ENCODE peak calls at places on chromosome 13, in five cellular contexts. S is neural progenitor cell, Y is tibial artery, J is psoas muscle, P is mammary epithelial cell. X is an unnamed sample. For H3K36me3, the result is how much of the 10 kb centered on the place peaks cover.

GRCh38 chr13:112725346-112726017 is 35.6 kb downstream of the ATP11A start:
- DNase-seq in S (no peak), Y (peak), J (peak), P (peak), X (no peak)

GRCh38 chr13:50319603-50320296 is 304.5 kb downstream of the KCNRG start:
- DNase-seq in S (no peak), Y (no peak), J (no peak), P (peak), X (no peak)

GRCh38 chr13:40190656-40191100 is 475.8 kb downstream of the FOXO1 start:
- DNase-seq in S (peak), Y (peak), J (no peak), P (peak), X (no peak)

GRCh38 chr13:106103779-106104178 is 431.7 kb downstream of the EFNB2 start:
- DNase-seq in S (no peak), Y (no peak), J (no peak), P (no peak), X (no peak)

GRCh38 chr13:51823861-51824260 is 19.9 kb upstream of the DHRS12 start:
- DNase-seq in S (no peak), Y (no peak), J (no peak), P (no peak), X (no peak)

GRCh38 chr13:106246237-106246636 is 289.2 kb downstream of the EFNB2 start:
- DNase-seq in S (peak), Y (no peak), J (no peak), P (no peak), X (no peak)

GRCh38 chr13:48600374-48601364 is 53.1 kb upstream of the CYSLTR2 start:
- DNase-seq in S (no peak), Y (no peak), J (no peak), P (peak), X (no peak)

GRCh38 chr13:46041335-46041934 is 11.1 kb downstream of the ZC3H13 start:
- DNase-seq in S (no peak), Y (no peak), J (no peak), P (no peak), X (no peak)

GRCh38 chr13:33445476-33445875 is 159.9 kb upstream of the STARD13 start:
- DNase-seq in S (no peak), Y (no peak), J (no peak), P (no peak), X (no peak)

GRCh38 chr13:56558698-56559320 is 581.9 kb upstream of the PRR20A start:
- DNase-seq in S (no peak), Y (no peak), J (no peak), P (no peak), X (no peak)

GRCh38 chr13:98275711-98276171 is 98.7 kb upstream of the RNF113B start:
- DNase-seq in S (no peak), Y (no peak), J (no peak), P (no peak), X (no peak)

GRCh38 chr13:69389899-69390298 is 717.7 kb upstream of the ATXN8OS start:
- DNase-seq in S (no peak), Y (no peak), J (no peak), P (no peak), X (no peak)

GRCh38 chr13:42815686-42816085 is 34.3 kb downstream of the FAM216B start:
- DNase-seq in S (no peak), Y (no peak), J (no peak), P (no peak), X (no peak)

GRCh38 chr13:54379461-54379860 is 1350.8 kb downstream of the OLFM4 start:
- DNase-seq in S (no peak), Y (no peak), J (no peak), P (no peak), X (no peak)

GRCh38 chr13:26985285-26985878 is 186.2 kb downstream of the USP12 start:
- DNase-seq in S (peak), Y (peak), J (no peak), P (peak), X (no peak)

GRCh38 chr13:112958127-112958989 is 10.7 kb upstream of the MCF2L start:
- DNase-seq in S (no peak), Y (no peak), J (no peak), P (no peak), X (no peak)

GRCh38 chr13:59658736-59659330 is 504.9 kb downstream of the DIAPH3 start:
- DNase-seq in S (no peak), Y (no peak), J (no peak), P (no peak), X (no peak)

GRCh38 chr13:22001336-22001735 is 330.5 kb downstream of the FGF9 start:
- DNase-seq in S (no peak), Y (no peak), J (no peak), P (no peak), X (no peak)

DNA sequence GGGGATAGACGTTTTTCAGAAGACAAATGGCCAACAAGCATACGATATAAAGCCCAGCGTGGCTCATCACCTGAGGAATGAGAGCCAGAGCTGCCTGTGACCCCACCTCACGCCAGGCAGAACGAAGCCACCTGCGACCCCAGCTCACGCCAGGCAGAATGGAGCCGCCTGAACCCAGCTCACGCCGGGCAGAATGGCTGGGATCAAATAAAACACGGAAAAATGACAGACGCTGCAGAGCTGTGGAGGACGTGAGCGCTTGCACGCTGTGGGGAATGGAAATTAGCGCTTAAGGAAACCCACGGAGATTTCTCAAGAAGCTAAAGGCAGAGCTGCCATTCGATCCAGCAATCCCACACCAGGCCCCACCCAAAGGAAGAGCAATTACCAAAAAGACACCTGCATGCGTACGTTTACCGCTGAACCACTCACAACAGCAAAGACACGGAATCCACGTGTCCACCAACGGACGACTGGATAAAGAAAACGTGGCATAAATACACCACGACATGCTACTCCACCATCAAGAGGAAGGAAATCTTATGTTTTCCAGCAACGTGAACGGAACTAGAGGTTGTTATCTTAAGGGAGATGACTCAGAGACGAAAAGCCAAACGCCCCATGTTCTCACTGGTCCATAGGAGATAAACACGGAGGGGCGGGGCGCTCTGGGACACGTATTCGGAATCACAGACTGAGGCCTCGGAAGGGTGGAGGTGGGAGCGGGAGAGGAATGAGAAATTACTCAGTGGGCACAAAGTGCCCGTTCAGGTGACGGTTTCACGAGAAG is 30.7 kb upstream of the C13orf46 start:
- DNase-seq in S (no peak), Y (peak), J (peak), P (no peak), X (peak)
- H3K36me3 ChIP-seq in S (under half), Y (under half), J (under half), P (under half), X (under half)

GRCh38 chr13:24741791-24742190 is 22.2 kb upstream of the RNF17 start:
- DNase-seq in S (no peak), Y (no peak), J (no peak), P (no peak), X (no peak)

GRCh38 chr13:24742294-24742693 is 21.7 kb upstream of the RNF17 start:
- DNase-seq in S (peak), Y (no peak), J (no peak), P (peak), X (no peak)

GRCh38 chr13:24740014-24740890 is 23.7 kb upstream of the RNF17 start:
- DNase-seq in S (no peak), Y (no peak), J (no peak), P (no peak), X (no peak)

GRCh38 chr13:24742986-24743385 is 21.0 kb upstream of the RNF17 start:
- DNase-seq in S (no peak), Y (no peak), J (no peak), P (no peak), X (no peak)

DNA sequence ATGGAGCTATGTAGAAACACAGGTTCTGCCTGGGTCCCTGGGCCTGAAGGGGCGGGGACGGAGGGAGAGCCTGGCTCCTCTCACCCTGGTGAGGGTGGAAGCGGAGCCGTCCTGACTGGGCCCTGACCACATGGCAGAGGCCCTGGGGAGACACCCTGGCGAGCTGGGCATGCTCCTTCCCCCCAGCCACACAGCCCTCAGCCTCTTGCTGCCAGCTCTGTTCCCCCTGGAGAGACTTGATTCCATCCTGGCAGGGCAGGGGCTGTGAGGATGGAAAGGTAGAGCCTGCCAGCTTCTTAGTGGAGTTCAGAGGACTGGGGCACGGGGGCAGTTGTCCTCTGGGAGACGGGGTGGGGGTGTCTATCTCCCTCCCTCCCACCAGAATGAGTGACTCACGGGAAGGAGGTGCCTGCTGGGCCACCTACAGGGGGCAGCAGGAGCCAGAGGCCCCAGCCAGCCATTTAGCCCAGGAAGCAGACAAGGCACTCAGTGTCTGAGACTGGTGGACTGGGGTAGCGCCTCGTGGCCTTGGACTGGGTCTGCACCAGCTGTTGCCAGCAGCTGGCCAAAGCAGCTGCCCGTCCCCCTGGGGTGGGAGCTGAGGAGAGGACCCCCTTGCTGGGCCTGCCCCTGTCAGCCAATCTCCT is 22.8 kb upstream of the RNF17 start:
- DNase-seq in S (no peak), Y (no peak), J (no peak), P (no peak), X (no peak)
- TF ChIP-seq CTCF in S (peak), Y (no peak), J (no peak), P (peak), X (no peak)

GRCh38 chr13:35474551-35474950 is 1.9 kb downstream of the MAB21L1 start:
- DNase-seq in S (peak), Y (no peak), J (no peak), P (no peak), X (no peak)
- H3K36me3 ChIP-seq in S (under half), Y (under half), J (under half), P (under half), X (under half)

GRCh38 chr13:30156826-30157615 is 150.3 kb downstream of the KATNAL1 start:
- DNase-seq in S (no peak), Y (no peak), J (no peak), P (no peak), X (no peak)

GRCh38 chr13:30157616-30157993 is 149.7 kb downstream of the KATNAL1 start:
- DNase-seq in S (no peak), Y (no peak), J (no peak), P (no peak), X (no peak)

GRCh38 chr13:30156270-30156669 is 151.1 kb downstream of the KATNAL1 start:
- DNase-seq in S (no peak), Y (no peak), J (no peak), P (no peak), X (no peak)

GRCh38 chr13:30159446-30159839 is 147.9 kb downstream of the KATNAL1 start:
- DNase-seq in S (no peak), Y (no peak), J (no peak), P (peak), X (no peak)

DNA sequence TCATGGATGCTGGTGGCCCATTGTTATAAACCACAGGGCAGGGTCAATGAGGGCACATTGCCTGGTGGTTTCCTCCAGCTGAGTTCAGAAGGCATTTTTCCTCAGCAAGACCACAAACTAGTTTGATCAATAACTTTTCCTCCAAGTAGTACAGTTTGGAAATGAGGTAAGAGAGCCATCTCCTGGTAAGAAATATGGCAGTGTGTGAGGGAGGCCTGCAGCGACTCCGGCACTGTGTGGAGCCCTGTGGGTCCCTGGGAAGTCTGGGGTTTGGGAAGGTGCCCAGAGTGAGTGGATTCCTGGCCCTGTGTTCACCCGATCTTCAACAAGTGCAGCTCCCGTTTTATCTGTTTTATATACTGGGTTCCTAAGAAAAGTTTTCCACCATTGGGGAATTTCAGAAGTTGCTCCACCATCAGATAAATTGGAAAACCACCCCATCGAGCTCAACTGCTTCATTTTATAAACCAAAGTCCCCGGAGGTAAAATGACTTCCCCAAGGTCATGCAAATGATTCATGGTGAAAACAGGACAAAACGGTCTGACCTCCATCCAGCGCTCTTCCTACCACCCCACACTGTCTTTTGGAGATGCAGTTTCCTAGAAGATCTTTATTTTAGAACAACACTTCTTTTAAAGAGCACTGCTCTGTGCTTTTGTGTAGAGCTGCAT is 148.4 kb downstream of the KATNAL1 start:
- DNase-seq in S (no peak), Y (no peak), J (no peak), P (no peak), X (no peak)
- TF ChIP-seq CTCF in S (no peak), Y (peak), J (no peak), P (peak), X (no peak)